ENCODE peak calls at places on chromosomes 7 and 10, in ten cellular contexts. Q, N, J, M, P, A, D, Y, F and O are unnamed samples.
A peak's percentile ranks its signal among the peaks of the same experiment; 100 is the strongest.

GRCh38 chr10:70784476-70784875 is 701 bp downstream of the TBATA start:
- DNase-seq in D (no peak), P (peak; percentile 41), A (peak; percentile 31), Y (no peak), N (no peak), M (no peak), J (no peak), Q (no peak), F (no peak), O (no peak)

GRCh38 chr7:5704534-5704922 is 76.9 kb downstream of the RNF216 start:
- DNase-seq in J (no peak), M (peak; percentile 63), P (peak; percentile 90), Q (peak; percentile 70), F (peak; percentile 81), D (peak; percentile 62), N (no peak), Y (peak; percentile 68), A (peak; percentile 78), O (peak; percentile 83)

GRCh38 chr7:41810258-41810576 is 107.3 kb upstream of the INHBA start:
- DNase-seq in M (no peak), Q (no peak), J (peak; percentile 18), P (no peak), D (no peak), F (no peak), Y (no peak), A (no peak), N (no peak), O (no peak)

GRCh38 chr10:102675887-102676616 is 31.8 kb downstream of the TRIM8 start:
- DNase-seq in J (no peak), Q (peak; percentile 11), Y (no peak), A (peak; percentile 95), P (peak; percentile 83), D (peak; percentile 25), N (peak; percentile 72), F (peak; percentile 77), M (no peak), O (no peak)

GRCh38 chr7:46150721-46151120 is 229.6 kb upstream of the IGFBP3 start:
- DNase-seq in A (no peak), D (no peak), J (no peak), P (no peak), Y (no peak), Q (no peak), M (no peak), F (no peak), N (no peak), O (no peak)

GRCh38 chr7:93117852-93118530 is at the start of gene SAMD9:
- DNase-seq in Q (no peak), F (no peak), A (peak; percentile 91), M (peak; percentile 45), P (peak; percentile 78), N (peak; percentile 44), Y (peak; percentile 20), D (peak; percentile 79), J (peak; percentile 80), O (no peak)

GRCh38 chr10:6269953-6270867 is 67.5 kb downstream of the PFKFB3 start:
- DNase-seq in F (no peak), P (no peak), J (peak; percentile 35), Q (no peak), N (peak; percentile 9), A (peak; percentile 9), Y (no peak), D (no peak), M (peak; percentile 26), O (no peak)

GRCh38 chr10:116765549-116766162 is 23.3 kb upstream of the HSPA12A start:
- DNase-seq in Q (no peak), D (no peak), P (no peak), M (no peak), A (no peak), Y (no peak), J (no peak), N (no peak), F (no peak), O (no peak)

GRCh38 chr7:30352169-30352568 is 67.8 kb downstream of the ZNRF2 start:
- DNase-seq in D (no peak), Q (no peak), F (no peak), N (no peak), M (no peak), J (no peak), Y (no peak), A (no peak), P (no peak), O (no peak)